ENCODE peak calls at places on chromosome 9, in nine cellular contexts. One of them, this sample, is unnamed.

GRCh38 chr9:18821794-18822193 is 211.2 kb downstream of the SAXO1 start:
- DNase-seq in Calu3: no peak
- DNase-seq in psoas muscle: no peak
- DNase-seq in IMR-90: peak; percentile 52
- DNase-seq in bronchial epithelial cell: peak; percentile 42
- DNase-seq in progenitor cell of endocrine pancreas: no peak
- DNase-seq in GM10248: no peak
- DNase-seq in foreskin fibroblast: peak; percentile 38
- DNase-seq in Peyer's patch: peak; percentile 48
- DNase-seq in this sample: no peak

GRCh38 chr9:113559834-113560620 is 96.5 kb downstream of the RGS3 start:
- DNase-seq in Calu3: no peak
- DNase-seq in psoas muscle: peak; percentile 46
- DNase-seq in IMR-90: no peak
- DNase-seq in bronchial epithelial cell: no peak
- DNase-seq in progenitor cell of endocrine pancreas: no peak
- DNase-seq in GM10248: no peak
- DNase-seq in foreskin fibroblast: no peak
- DNase-seq in Peyer's patch: no peak
- DNase-seq in this sample: no peak

GRCh38 chr9:34654317-34655083 is 2.5 kb downstream of the IL11RA start:
- DNase-seq in Calu3: no peak
- DNase-seq in psoas muscle: peak; percentile 89
- DNase-seq in IMR-90: peak; percentile 57
- DNase-seq in bronchial epithelial cell: no peak
- DNase-seq in progenitor cell of endocrine pancreas: no peak
- DNase-seq in GM10248: no peak
- DNase-seq in foreskin fibroblast: peak; percentile 88
- DNase-seq in Peyer's patch: no peak
- DNase-seq in this sample: no peak

GRCh38 chr9:124281934-124282351 is 24.2 kb downstream of the NEK6 start:
- DNase-seq in Calu3: peak; percentile 50
- DNase-seq in psoas muscle: no peak
- DNase-seq in IMR-90: no peak
- DNase-seq in bronchial epithelial cell: no peak
- DNase-seq in progenitor cell of endocrine pancreas: no peak
- DNase-seq in GM10248: no peak
- DNase-seq in foreskin fibroblast: no peak
- DNase-seq in Peyer's patch: peak; percentile 81
- DNase-seq in this sample: no peak

GRCh38 chr9:108162664-108163063 is 673.1 kb upstream of the KLF4 start:
- DNase-seq in Calu3: no peak
- DNase-seq in psoas muscle: no peak
- DNase-seq in IMR-90: peak; percentile 80
- DNase-seq in bronchial epithelial cell: peak; percentile 51
- DNase-seq in progenitor cell of endocrine pancreas: no peak
- DNase-seq in GM10248: no peak
- DNase-seq in foreskin fibroblast: peak; percentile 92
- DNase-seq in Peyer's patch: no peak
- DNase-seq in this sample: no peak

GRCh38 chr9:98656536-98656935 is 52.2 kb downstream of the GABBR2 start:
- DNase-seq in Calu3: no peak
- DNase-seq in psoas muscle: no peak
- DNase-seq in IMR-90: no peak
- DNase-seq in bronchial epithelial cell: no peak
- DNase-seq in progenitor cell of endocrine pancreas: no peak
- DNase-seq in GM10248: no peak
- DNase-seq in foreskin fibroblast: no peak
- DNase-seq in Peyer's patch: no peak
- DNase-seq in this sample: no peak

GRCh38 chr9:18928711-18929110 is 104.3 kb downstream of the SAXO1 start:
- DNase-seq in Calu3: no peak
- DNase-seq in psoas muscle: no peak
- DNase-seq in IMR-90: peak; percentile 81
- DNase-seq in bronchial epithelial cell: no peak
- DNase-seq in progenitor cell of endocrine pancreas: no peak
- DNase-seq in GM10248: no peak
- DNase-seq in foreskin fibroblast: peak; percentile 29
- DNase-seq in Peyer's patch: no peak
- DNase-seq in this sample: no peak

GRCh38 chr9:70574222-70574837 is 159.9 kb upstream of the KLF9 start:
- DNase-seq in Calu3: no peak
- DNase-seq in psoas muscle: peak; percentile 64
- DNase-seq in IMR-90: peak; percentile 76
- DNase-seq in bronchial epithelial cell: peak; percentile 20
- DNase-seq in progenitor cell of endocrine pancreas: no peak
- DNase-seq in GM10248: no peak
- DNase-seq in foreskin fibroblast: peak; percentile 55
- DNase-seq in Peyer's patch: no peak
- DNase-seq in this sample: no peak

GRCh38 chr9:135342206-135343130 is 137.1 kb upstream of the PPP1R26 start:
- DNase-seq in Calu3: no peak
- DNase-seq in psoas muscle: no peak
- DNase-seq in IMR-90: no peak
- DNase-seq in bronchial epithelial cell: no peak
- DNase-seq in progenitor cell of endocrine pancreas: no peak
- DNase-seq in GM10248: no peak
- DNase-seq in foreskin fibroblast: no peak
- DNase-seq in Peyer's patch: no peak
- DNase-seq in this sample: no peak

GRCh38 chr9:114312513-114312875 is 10.4 kb upstream of the ORM1 start:
- DNase-seq in Calu3: no peak
- DNase-seq in psoas muscle: no peak
- DNase-seq in IMR-90: no peak
- DNase-seq in bronchial epithelial cell: no peak
- DNase-seq in progenitor cell of endocrine pancreas: no peak
- DNase-seq in GM10248: no peak
- DNase-seq in foreskin fibroblast: no peak
- DNase-seq in Peyer's patch: peak; percentile 33
- DNase-seq in this sample: no peak

GRCh38 chr9:115591584-115591984 is 473.6 kb upstream of the TNC start:
- DNase-seq in Calu3: peak; percentile 66
- DNase-seq in psoas muscle: peak; percentile 71
- DNase-seq in IMR-90: peak; percentile 100
- DNase-seq in bronchial epithelial cell: peak; percentile 98
- DNase-seq in progenitor cell of endocrine pancreas: peak; percentile 22
- DNase-seq in GM10248: peak; percentile 26
- DNase-seq in foreskin fibroblast: peak; percentile 98
- DNase-seq in Peyer's patch: peak; percentile 68
- DNase-seq in this sample: peak; percentile 8

GRCh38 chr9:111959960-111960359 is 63.3 kb downstream of the UGCG start:
- DNase-seq in Calu3: no peak
- DNase-seq in psoas muscle: no peak
- DNase-seq in IMR-90: peak; percentile 70
- DNase-seq in bronchial epithelial cell: peak; percentile 87
- DNase-seq in progenitor cell of endocrine pancreas: no peak
- DNase-seq in GM10248: no peak
- DNase-seq in foreskin fibroblast: peak; percentile 65
- DNase-seq in Peyer's patch: peak; percentile 39
- DNase-seq in this sample: no peak

GRCh38 chr9:128747233-128747632 is 23.3 kb upstream of the ZDHHC12 start:
- DNase-seq in Calu3: no peak
- DNase-seq in psoas muscle: no peak
- DNase-seq in IMR-90: no peak
- DNase-seq in bronchial epithelial cell: no peak
- DNase-seq in progenitor cell of endocrine pancreas: no peak
- DNase-seq in GM10248: no peak
- DNase-seq in foreskin fibroblast: no peak
- DNase-seq in Peyer's patch: no peak
- DNase-seq in this sample: no peak

GRCh38 chr9:118609355-118610044 is 759.7 kb downstream of the BRINP1 start:
- DNase-seq in Calu3: no peak
- DNase-seq in psoas muscle: no peak
- DNase-seq in IMR-90: no peak
- DNase-seq in bronchial epithelial cell: peak; percentile 72
- DNase-seq in progenitor cell of endocrine pancreas: no peak
- DNase-seq in GM10248: no peak
- DNase-seq in foreskin fibroblast: peak; percentile 31
- DNase-seq in Peyer's patch: no peak
- DNase-seq in this sample: no peak

GRCh38 chr9:36486933-36487481 is 85.7 kb upstream of the MELK start:
- DNase-seq in Calu3: peak; percentile 4
- DNase-seq in psoas muscle: peak; percentile 78
- DNase-seq in IMR-90: no peak
- DNase-seq in bronchial epithelial cell: peak; percentile 4
- DNase-seq in progenitor cell of endocrine pancreas: peak; percentile 46
- DNase-seq in GM10248: peak; percentile 58
- DNase-seq in foreskin fibroblast: peak; percentile 54
- DNase-seq in Peyer's patch: peak; percentile 71
- DNase-seq in this sample: peak; percentile 65

GRCh38 chr9:78144663-78145377 is 91.1 kb upstream of the CEP78 start:
- DNase-seq in Calu3: no peak
- DNase-seq in psoas muscle: no peak
- DNase-seq in IMR-90: no peak
- DNase-seq in bronchial epithelial cell: no peak
- DNase-seq in progenitor cell of endocrine pancreas: no peak
- DNase-seq in GM10248: no peak
- DNase-seq in foreskin fibroblast: no peak
- DNase-seq in Peyer's patch: no peak
- DNase-seq in this sample: no peak

DNA sequence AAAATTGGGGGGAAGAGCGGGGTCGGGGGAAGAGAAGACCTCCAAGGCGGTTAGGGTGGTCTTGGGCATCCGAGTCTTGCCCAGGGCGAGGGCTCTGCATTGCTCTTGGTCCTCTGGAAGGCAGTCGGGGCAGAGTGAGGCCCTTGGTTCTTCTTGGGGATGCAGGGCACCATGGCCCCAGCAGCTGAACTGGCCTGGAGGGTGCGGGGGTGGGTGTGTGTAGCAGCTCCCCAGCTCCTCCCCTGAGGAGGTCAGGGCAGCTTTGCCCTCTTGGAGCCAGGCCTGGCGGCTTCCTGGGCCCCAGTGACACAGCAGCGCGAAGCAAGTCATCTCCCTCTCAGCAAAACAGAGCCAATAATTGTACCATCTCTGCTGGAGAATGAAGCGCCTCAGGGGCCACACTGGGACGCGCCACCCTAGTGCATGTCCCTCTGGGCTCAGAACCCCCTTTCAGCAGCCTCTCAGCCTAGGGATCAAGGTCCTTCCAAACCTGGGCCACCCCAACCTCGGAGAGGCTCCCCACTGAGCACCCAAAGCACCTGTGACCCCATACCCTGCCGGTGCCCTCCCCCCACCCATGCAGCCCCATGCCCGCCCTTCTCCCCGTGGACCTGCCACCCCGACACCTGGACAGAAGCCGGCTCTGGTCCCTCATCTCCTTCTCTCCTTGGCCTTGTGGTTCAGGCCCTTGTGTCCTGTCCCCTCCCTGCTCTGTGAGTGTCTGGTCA is 10.4 kb upstream of the RXRA start:
- DNase-seq in Calu3: no peak
- DNase-seq in psoas muscle: peak; percentile 46
- DNase-seq in IMR-90: no peak
- DNase-seq in bronchial epithelial cell: no peak
- DNase-seq in progenitor cell of endocrine pancreas: no peak
- DNase-seq in GM10248: no peak
- DNase-seq in foreskin fibroblast: no peak
- DNase-seq in Peyer's patch: no peak
- DNase-seq in this sample: no peak
- TF ChIP-seq CTCF in Calu3: no peak
- TF ChIP-seq CTCF in psoas muscle: no peak
- TF ChIP-seq CTCF in IMR-90: no peak
- TF ChIP-seq CTCF in bronchial epithelial cell: no peak
- TF ChIP-seq CTCF in progenitor cell of endocrine pancreas: no peak
- TF ChIP-seq CTCF in GM10248: no peak
- TF ChIP-seq CTCF in foreskin fibroblast: no peak
- TF ChIP-seq CTCF in Peyer's patch: no peak
- TF ChIP-seq CTCF in this sample: no peak

GRCh38 chr9:77000330-77000729 is 19.1 kb upstream of the FOXB2 start:
- DNase-seq in Calu3: no peak
- DNase-seq in psoas muscle: no peak
- DNase-seq in IMR-90: no peak
- DNase-seq in bronchial epithelial cell: no peak
- DNase-seq in progenitor cell of endocrine pancreas: no peak
- DNase-seq in GM10248: no peak
- DNase-seq in foreskin fibroblast: no peak
- DNase-seq in Peyer's patch: no peak
- DNase-seq in this sample: no peak
- TF ChIP-seq CTCF in Calu3: no peak
- TF ChIP-seq CTCF in psoas muscle: no peak
- TF ChIP-seq CTCF in IMR-90: no peak
- TF ChIP-seq CTCF in bronchial epithelial cell: no peak
- TF ChIP-seq CTCF in progenitor cell of endocrine pancreas: no peak
- TF ChIP-seq CTCF in GM10248: no peak
- TF ChIP-seq CTCF in foreskin fibroblast: no peak
- TF ChIP-seq CTCF in Peyer's patch: no peak
- TF ChIP-seq CTCF in this sample: no peak

GRCh38 chr9:29826421-29826820 is 2253.1 kb upstream of the C9orf72 start:
- DNase-seq in Calu3: no peak
- DNase-seq in psoas muscle: peak; percentile 43
- DNase-seq in IMR-90: no peak
- DNase-seq in bronchial epithelial cell: no peak
- DNase-seq in progenitor cell of endocrine pancreas: no peak
- DNase-seq in GM10248: no peak
- DNase-seq in foreskin fibroblast: no peak
- DNase-seq in Peyer's patch: no peak
- DNase-seq in this sample: no peak

GRCh38 chr9:29830815-29831214 is 2257.5 kb upstream of the C9orf72 start:
- DNase-seq in Calu3: peak; percentile 54
- DNase-seq in psoas muscle: no peak
- DNase-seq in IMR-90: no peak
- DNase-seq in bronchial epithelial cell: peak; percentile 44
- DNase-seq in progenitor cell of endocrine pancreas: peak; percentile 20
- DNase-seq in GM10248: no peak
- DNase-seq in foreskin fibroblast: no peak
- DNase-seq in Peyer's patch: no peak
- DNase-seq in this sample: no peak
- TF ChIP-seq CTCF in Calu3: peak; percentile 42
- TF ChIP-seq CTCF in psoas muscle: no peak
- TF ChIP-seq CTCF in IMR-90: peak; percentile 28
- TF ChIP-seq CTCF in bronchial epithelial cell: peak; percentile 55
- TF ChIP-seq CTCF in progenitor cell of endocrine pancreas: peak; percentile 76
- TF ChIP-seq CTCF in GM10248: peak; percentile 1
- TF ChIP-seq CTCF in foreskin fibroblast: no peak
- TF ChIP-seq CTCF in Peyer's patch: peak; percentile 44
- TF ChIP-seq CTCF in this sample: peak; percentile 5

DNA sequence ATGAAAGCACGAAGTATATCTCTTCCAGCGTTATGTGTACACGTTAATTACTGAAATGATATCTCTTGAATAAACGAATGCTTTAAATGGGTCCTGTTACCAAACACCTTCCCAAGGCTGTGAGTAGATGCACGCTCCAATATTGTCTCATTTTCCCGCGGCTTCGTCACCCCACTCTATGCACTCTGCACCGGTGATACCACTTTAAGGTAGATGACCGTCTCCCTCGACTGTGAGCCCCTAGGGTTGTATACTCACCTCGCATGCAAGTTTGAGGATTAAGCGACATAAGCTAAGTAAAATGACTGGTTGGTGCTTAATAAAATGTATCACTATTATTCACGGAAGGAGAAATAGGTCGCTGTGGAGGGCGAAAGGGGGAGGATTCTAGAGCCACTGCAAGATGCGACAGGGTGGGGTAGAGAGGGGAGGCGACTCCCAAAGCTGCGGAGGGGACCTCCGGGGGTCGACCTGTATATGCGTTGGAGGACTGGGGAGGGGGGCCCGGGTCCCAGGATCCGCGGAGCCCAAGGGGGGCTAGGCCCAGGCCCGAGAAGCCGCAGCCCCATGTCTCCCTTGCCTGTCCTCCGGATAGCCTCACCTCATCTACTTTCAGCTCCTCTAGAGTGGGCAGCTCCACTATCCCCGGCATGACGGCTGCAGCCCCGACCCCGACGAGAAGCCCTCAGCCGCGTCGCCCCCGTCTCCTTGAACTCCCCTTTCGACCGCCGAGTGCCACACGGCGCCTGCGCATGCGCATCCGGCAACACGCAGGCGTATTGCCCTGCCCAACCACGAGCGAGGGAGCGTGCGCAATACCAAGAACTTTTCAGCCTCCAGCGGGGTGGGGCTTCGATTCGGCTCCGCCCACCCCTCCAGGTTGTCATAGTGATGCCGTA is at the start of the genes MORN5 and NDUFA8:
- DNase-seq in Calu3: peak; percentile 94
- DNase-seq in psoas muscle: peak; percentile 98
- DNase-seq in IMR-90: peak; percentile 95
- DNase-seq in bronchial epithelial cell: peak; percentile 91
- DNase-seq in progenitor cell of endocrine pancreas: peak; percentile 97
- DNase-seq in GM10248: peak; percentile 99
- DNase-seq in foreskin fibroblast: peak; percentile 99
- DNase-seq in Peyer's patch: peak; percentile 98
- DNase-seq in this sample: peak; percentile 96
- TF ChIP-seq CTCF in Calu3: no peak
- TF ChIP-seq CTCF in psoas muscle: peak; percentile 15
- TF ChIP-seq CTCF in IMR-90: no peak
- TF ChIP-seq CTCF in bronchial epithelial cell: no peak
- TF ChIP-seq CTCF in progenitor cell of endocrine pancreas: no peak
- TF ChIP-seq CTCF in GM10248: no peak
- TF ChIP-seq CTCF in foreskin fibroblast: no peak
- TF ChIP-seq CTCF in Peyer's patch: peak; percentile 34
- TF ChIP-seq CTCF in this sample: no peak

This sample was measured in GM20000.